ENCODE peak calls at places on chromosomes 13 and 19, in ten cellular contexts. W is PC-3, J is GM23338, D is A673, C is tibial nerve, A is PC-9, I is cardiac muscle cell, M is mammary epithelial cell, Q is transverse colon, Y is stomach. O is an unnamed sample. For H3K27me3, the result is how much of the 10 kb centered on the place peaks cover.

GRCh38 chr13:113883921-113884804 is 20.3 kb upstream of the GAS6 start:
- DNase-seq in I (no peak), C (no peak), J (no peak), A (no peak), D (no peak), Y (no peak), Q (no peak), W (no peak), M (no peak), O (no peak)

GRCh38 chr19:50909240-50910070 is 1.7 kb downstream of the KLK4 start:
- DNase-seq in W (peak), J (peak), M (peak), I (peak), Q (peak), A (peak), D (peak), Y (peak), C (peak), O (peak)

GRCh38 chr13:46992383-46992952 is 95.6 kb upstream of the HTR2A start:
- DNase-seq in I (peak), C (no peak), J (peak), M (peak), Q (no peak), Y (no peak), D (peak), W (peak), A (no peak), O (no peak)

GRCh38 chr13:92573467-92574057 is 653.0 kb upstream of the GPC6 start:
- DNase-seq in D (peak), M (no peak), C (no peak), I (peak), Y (no peak), A (no peak), W (peak), J (peak), Q (no peak), O (peak)

GRCh38 chr19:7722231-7722651 is 9.7 kb downstream of the CLEC4G start:
- DNase-seq in A (no peak), D (no peak), Q (no peak), Y (no peak), M (no peak), C (no peak), J (no peak), W (no peak), I (no peak), O (peak)

GRCh38 chr13:23710366-23710765 is 140.2 kb downstream of the TNFRSF19 start:
- DNase-seq in W (no peak), Q (no peak), I (no peak), M (no peak), J (no peak), D (no peak), A (no peak), Y (no peak), C (no peak), O (no peak)

GRCh38 chr13:19910336-19911072 is 47.1 kb upstream of the ZMYM5 start:
- DNase-seq in Y (peak), C (no peak), W (peak), A (peak), Q (peak), D (no peak), J (no peak), M (peak), I (no peak), O (no peak)

GRCh38 chr19:32691291-32691951 is at the start of gene NUDT19:
- DNase-seq in M (peak), C (peak), J (no peak), A (peak), D (peak), Q (peak), W (peak), I (peak), Y (peak), O (peak)

GRCh38 chr19:45322744-45323281 is at the start of gene CKM:
- DNase-seq in J (no peak), M (no peak), C (no peak), D (no peak), Q (no peak), W (no peak), A (no peak), Y (no peak), I (peak), O (no peak)

GRCh38 chr19:41316306-41316920 is 6.4 kb downstream of the CCDC97 start:
- DNase-seq in D (no peak), C (no peak), J (no peak), Y (no peak), I (no peak), M (no peak), A (no peak), W (no peak), Q (no peak), O (no peak)

DNA sequence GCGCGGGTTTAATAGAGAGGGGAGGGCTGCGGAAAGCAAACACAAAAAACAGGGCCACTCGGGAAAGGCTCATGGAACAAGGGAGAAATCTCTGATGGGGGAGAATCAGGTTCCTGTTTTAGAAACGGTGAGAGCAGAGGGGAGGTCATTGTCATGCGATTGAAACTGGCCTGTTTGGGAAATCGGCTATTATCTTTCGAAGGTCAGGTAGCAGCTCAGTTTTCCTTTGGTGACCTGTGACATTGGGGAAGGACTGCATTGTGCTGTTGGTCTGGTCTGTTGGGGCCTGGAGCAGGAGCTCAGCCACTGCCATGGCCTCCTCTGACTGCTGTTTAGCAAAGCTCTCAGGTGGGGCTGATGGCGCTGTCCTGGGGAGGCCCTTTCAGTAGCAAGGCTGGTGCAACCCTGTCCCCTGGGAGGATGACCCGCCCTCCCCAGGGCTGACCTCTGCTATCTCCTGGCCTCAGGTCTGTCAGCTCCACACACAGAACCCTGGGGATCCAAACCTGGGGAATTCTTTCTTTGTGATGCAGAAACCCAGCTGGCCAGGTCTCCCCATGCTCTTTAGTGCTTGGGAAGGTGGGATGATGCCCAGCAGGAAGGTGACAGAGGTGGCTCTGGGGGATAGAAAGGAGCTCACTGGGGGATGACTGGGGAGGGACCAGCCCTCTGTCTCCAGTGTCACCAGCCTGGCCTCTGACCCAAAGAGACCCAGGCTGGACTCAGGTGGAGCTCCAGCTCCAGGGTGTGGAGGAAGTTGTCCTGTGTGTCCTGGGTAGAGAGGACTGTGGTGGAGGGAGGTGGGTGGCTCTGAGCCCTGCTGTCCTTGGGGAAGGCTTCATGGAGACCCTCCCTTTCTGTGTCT is 21.2 kb upstream of the CD177 start:
- DNase-seq in M (no peak), J (peak), C (no peak), A (no peak), Y (no peak), Q (no peak), W (no peak), I (no peak), D (no peak), O (no peak)
- H3K27ac ChIP-seq in M (no peak), J (peak), C (no peak), A (no peak), Y (no peak), Q (no peak), W (no peak), I (no peak), D (no peak), O (no peak)

DNA sequence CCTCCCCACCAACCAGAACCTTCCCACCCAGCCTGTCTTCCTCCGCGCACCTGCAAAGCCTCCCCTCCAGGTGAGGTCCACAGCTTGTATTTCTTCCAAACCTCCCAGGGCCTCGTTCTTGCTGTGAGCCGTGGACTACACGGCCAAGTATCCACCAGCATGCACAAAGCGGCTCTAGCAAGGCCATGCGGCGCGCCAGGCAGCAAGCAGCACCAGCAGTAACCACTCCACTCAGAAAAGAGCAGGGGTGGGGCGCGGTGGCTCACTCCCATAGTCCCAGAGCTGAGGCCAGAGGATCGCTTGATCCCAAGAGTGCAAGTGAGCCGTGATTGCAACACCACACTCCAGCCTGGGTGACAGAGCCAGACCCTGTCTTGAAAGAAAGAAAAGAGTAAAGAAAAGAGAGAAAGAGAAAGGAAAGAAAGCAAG is 4.7 kb downstream of the CCDC8 start:
- DNase-seq in W (no peak), M (no peak), Y (peak), I (peak), A (no peak), D (no peak), C (peak), Q (peak), J (no peak), O (peak)
- H3K27me3 ChIP-seq in W (under half), M (under half), Y (half or more), I (under half), A (half or more), D (under half), C (half or more), Q (half or more), J (half or more), O (under half)

DNA sequence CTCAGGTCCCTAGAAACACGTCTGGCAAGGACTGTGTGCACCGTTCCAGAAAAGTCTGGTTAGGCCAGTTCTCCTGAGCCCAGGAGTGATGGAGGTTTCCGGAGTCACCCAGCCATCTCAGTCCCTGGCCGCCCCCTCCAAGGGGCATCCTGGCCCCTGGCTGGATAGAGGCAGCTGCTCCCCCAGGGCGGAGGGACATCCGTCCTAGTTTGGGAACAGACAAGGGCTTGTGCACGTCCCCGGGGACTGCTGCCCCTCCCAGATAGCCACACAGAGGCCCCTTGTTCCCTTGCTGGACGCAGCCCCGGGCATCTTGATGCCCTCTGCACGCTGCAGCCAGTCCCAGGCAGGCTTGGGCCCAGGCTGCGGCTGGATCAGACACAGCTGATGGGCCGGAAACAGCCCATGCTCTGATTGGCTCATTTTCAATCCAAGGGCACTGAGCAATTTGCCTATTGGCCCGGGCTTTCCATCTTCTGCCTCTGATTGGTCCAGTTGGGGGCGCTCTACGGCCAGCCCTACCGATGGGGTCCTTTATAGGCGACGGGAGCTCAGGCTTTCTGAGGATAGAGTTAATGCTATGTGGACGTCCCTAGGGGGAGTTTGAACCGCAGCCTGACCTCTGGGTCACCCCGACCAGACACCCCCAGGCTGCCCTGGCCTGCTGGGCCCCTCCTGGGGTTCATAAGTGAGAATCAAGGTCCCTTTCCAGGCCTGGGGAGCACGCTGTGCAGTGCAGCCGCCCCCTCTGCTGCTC is 3.7 kb downstream of the S1PR2 start:
- DNase-seq in M (no peak), C (peak), Y (no peak), Q (no peak), A (no peak), W (no peak), J (peak), D (no peak), I (no peak), O (no peak)
- TF ChIP-seq CTCF in M (no peak), C (peak), Y (no peak), Q (no peak), A (no peak), W (peak), J (peak), D (peak), I (no peak), O (no peak)

DNA sequence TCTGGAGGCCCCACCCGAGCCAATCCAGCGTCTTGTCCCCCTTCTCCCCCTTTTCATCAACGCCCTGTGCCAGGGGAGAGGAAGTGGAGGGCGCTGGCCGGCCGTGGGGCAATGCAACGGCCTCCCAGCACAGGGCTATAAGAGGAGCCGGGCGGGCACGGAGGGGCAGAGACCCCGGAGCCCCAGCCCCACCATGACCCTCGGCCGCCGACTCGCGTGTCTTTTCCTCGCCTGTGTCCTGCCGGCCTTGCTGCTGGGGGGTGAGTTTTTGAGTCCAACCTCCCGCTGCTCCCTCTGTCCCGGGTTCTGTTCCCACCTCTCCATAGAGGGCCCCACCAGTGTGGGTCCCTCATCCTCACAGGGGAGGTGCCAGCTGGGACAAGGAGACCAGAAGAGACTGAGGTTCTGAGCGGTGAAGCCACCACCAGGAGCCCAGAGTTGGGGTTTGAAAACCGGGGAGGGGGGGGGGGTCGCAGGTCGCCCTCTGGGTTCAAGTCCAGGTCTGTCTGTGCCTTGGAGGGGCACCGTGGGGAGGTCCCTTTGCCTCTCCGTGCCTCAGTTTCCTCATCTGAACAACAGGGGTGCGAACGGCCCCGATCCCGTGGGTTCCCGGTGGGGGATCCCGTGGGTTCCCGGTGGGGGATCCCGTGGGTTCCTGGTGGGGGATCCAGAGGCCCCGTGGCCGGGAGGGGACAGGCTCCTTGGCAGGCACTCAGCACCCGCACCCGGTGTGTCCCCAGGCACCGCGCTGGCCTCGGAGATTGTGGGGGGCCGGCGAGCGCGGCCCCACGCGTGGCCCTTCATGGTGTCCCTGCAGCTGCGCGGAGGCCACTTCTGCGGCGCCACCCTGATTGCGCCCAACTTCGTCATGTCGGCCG is at the start of gene ELANE:
- DNase-seq in C (no peak), A (no peak), M (no peak), Q (no peak), D (no peak), J (no peak), W (no peak), Y (no peak), I (no peak), O (no peak)
- H3K27ac ChIP-seq in C (no peak), A (no peak), M (no peak), Q (peak), D (no peak), J (no peak), W (no peak), Y (peak), I (no peak), O (no peak)

GRCh38 chr13:27969073-27969865 is at the start of gene CDX2:
- DNase-seq in C (no peak), D (no peak), Y (peak), Q (peak), W (no peak), M (no peak), J (peak), I (no peak), A (no peak), O (no peak)

GRCh38 chr13:27967203-27967735 is 1.8 kb downstream of the CDX2 start:
- DNase-seq in M (no peak), A (no peak), Q (no peak), I (no peak), D (no peak), C (no peak), Y (peak), W (no peak), J (peak), O (no peak)

GRCh38 chr13:27969866-27970229 is 733 bp upstream of the CDX2 start:
- DNase-seq in J (no peak), C (no peak), Y (no peak), A (no peak), Q (no peak), M (no peak), D (no peak), I (no peak), W (no peak), O (no peak)

GRCh38 chr13:27967736-27968315 is 1.3 kb downstream of the CDX2 start:
- DNase-seq in D (no peak), C (no peak), M (no peak), J (peak), A (no peak), Y (peak), Q (no peak), I (no peak), W (no peak), O (no peak)

DNA sequence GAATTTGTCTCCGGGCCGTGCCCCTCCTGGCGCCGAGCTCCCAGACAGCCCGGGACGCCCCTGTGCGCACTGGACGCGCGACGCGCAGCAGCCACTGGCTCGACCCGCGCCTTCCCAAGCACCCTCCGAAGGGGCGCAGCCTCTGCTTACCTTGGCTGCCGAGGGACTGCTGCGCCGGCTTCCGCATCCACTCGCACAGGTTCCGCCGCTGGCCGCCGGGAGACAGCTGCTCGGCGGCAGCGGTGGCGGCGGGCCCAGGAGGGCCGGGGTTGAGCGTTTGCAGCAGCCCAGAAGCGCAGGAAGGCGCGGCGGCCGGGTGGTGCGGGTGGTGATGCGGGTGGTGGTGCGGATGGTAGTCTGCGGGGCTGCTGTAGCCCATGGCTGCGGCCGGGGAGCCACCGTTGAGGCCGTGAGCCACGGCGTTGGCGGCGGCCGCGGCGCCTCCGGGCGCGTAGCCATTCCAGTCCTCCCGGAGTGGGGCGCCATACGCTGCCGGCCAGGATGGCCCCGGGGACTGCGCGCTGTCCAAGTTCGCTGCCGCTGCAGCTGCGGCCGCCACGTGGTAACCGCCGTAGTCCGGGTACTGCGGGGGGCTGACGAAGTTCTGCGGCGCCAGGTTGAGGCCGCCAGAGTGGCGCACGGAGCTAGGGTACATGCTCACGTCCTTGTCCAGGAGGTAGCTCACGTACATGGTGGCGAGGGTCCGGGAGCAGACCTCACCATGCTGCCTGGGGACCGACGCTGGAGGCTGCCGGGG is 621 bp downstream of the CDX2 start:
- DNase-seq in D (no peak), A (no peak), I (no peak), Y (peak), W (no peak), C (no peak), M (peak), J (peak), Q (no peak), O (no peak)
- H3K27me3 ChIP-seq in D (half or more), A (under half), I (half or more), Y (half or more), W (half or more), C (half or more), M (half or more), J (half or more), Q (half or more), O (half or more)

GRCh38 chr19:47790398-47790814 is 11.9 kb downstream of the SELENOW start:
- DNase-seq in J (peak), A (peak), I (peak), M (peak), Q (peak), D (peak), Y (peak), C (peak), W (peak), O (peak)

GRCh38 chr19:47792616-47793015 is 11.7 kb downstream of the TPRX1 start:
- DNase-seq in D (no peak), Q (no peak), A (no peak), C (no peak), W (no peak), Y (no peak), J (no peak), M (no peak), I (no peak), O (no peak)

GRCh38 chr19:47797996-47798903 is 6.1 kb downstream of the TPRX1 start:
- DNase-seq in M (no peak), C (no peak), D (no peak), J (no peak), A (no peak), Q (no peak), I (no peak), Y (no peak), W (no peak), O (peak)

GRCh38 chr19:47796785-47797184 is 7.6 kb downstream of the TPRX1 start:
- DNase-seq in Y (no peak), A (no peak), M (no peak), I (no peak), D (no peak), W (no peak), Q (no peak), J (no peak), C (no peak), O (no peak)

GRCh38 chr19:47794526-47794925 is 9.8 kb downstream of the TPRX1 start:
- DNase-seq in Y (no peak), C (no peak), I (no peak), J (peak), M (no peak), D (no peak), W (no peak), A (no peak), Q (no peak), O (no peak)
- TF ChIP-seq CTCF in Y (no peak), C (no peak), I (no peak), J (peak), M (no peak), D (peak), W (peak), A (peak), Q (no peak), O (peak)

GRCh38 chr19:1847348-1847683 is 967 bp downstream of the REXO1 start:
- DNase-seq in C (no peak), I (no peak), A (no peak), W (no peak), Q (no peak), J (no peak), D (no peak), M (no peak), Y (no peak), O (no peak)
- H3K27ac ChIP-seq in C (no peak), I (peak), A (peak), W (peak), Q (peak), J (peak), D (peak), M (peak), Y (no peak), O (peak)

GRCh38 chr13:38072696-38073095 is 203.1 kb upstream of the TRPC4 start:
- DNase-seq in J (no peak), Y (no peak), W (no peak), M (no peak), Q (no peak), D (no peak), A (no peak), C (no peak), I (no peak), O (no peak)
- H3K27me3 ChIP-seq in J (under half), Y (under half), W (under half), M (under half), Q (under half), D (under half), A (under half), C (under half), I (under half), O (under half)